ENCODE peak calls at places on chromosomes 5 and 9, in ten cellular contexts. X is hepatocyte, G is BJ, A is left ventricle myocardium inferior, Q is PC-3, B is Caco-2, E is K562, J is SK-N-SH, U is body of pancreas, S is uterus. Y is an unnamed sample.

GRCh38 chr5:73640861-73641320 is 14.9 kb downstream of the ARHGEF28 start:
- DNase-seq in X (no peak), A (no peak), Q (no peak), J (no peak), E (no peak), B (no peak), U (no peak), S (no peak), G (no peak), Y (no peak)

GRCh38 chr5:43061352-43061751 is 21.2 kb upstream of the ANXA2R start:
- DNase-seq in X (no peak), G (no peak), J (no peak), Q (peak; percentile 42), E (no peak), S (no peak), B (no peak), U (no peak), A (no peak), Y (no peak)

GRCh38 chr5:160155017-160155725 is 35.9 kb upstream of the PWWP2A start:
- DNase-seq in B (peak; percentile 46), Q (peak; percentile 59), U (no peak), S (no peak), E (no peak), J (no peak), G (no peak), X (peak; percentile 36), A (no peak), Y (no peak)

GRCh38 chr5:1221721-1222120 is 3.5 kb upstream of the SLC6A18 start:
- DNase-seq in Q (no peak), U (no peak), J (no peak), B (no peak), A (no peak), G (no peak), E (no peak), X (no peak), S (no peak), Y (no peak)

GRCh38 chr9:133979921-133980863 is 11.9 kb downstream of the VAV2 start:
- DNase-seq in U (peak; percentile 83), J (peak; percentile 67), G (no peak), Q (no peak), B (no peak), S (no peak), A (peak; percentile 14), E (no peak), X (no peak), Y (no peak)

GRCh38 chr9:37944266-37944650 is 40.3 kb upstream of the SLC25A51 start:
- DNase-seq in A (no peak), E (no peak), U (no peak), X (no peak), S (no peak), Q (no peak), G (no peak), J (no peak), B (no peak), Y (no peak)

GRCh38 chr5:166722939-166723338 is 1568.5 kb upstream of the WWC1 start:
- DNase-seq in B (no peak), A (no peak), G (no peak), X (peak; percentile 10), S (no peak), E (no peak), J (no peak), U (no peak), Q (peak; percentile 32), Y (no peak)

GRCh38 chr5:67901816-67902496 is 313.6 kb upstream of the PIK3R1 start:
- DNase-seq in A (no peak), J (no peak), E (no peak), S (no peak), X (no peak), B (no peak), G (no peak), Q (no peak), U (no peak), Y (no peak)

GRCh38 chr9:95197692-95198271 is 119.7 kb downstream of the FANCC start:
- DNase-seq in B (no peak), A (no peak), E (no peak), S (no peak), X (no peak), Q (no peak), J (no peak), G (no peak), U (peak; percentile 75), Y (no peak)

GRCh38 chr9:108639736-108640135 is 216.1 kb downstream of the ACTL7B start:
- DNase-seq in A (no peak), B (no peak), J (no peak), X (no peak), G (no peak), E (no peak), S (no peak), Q (no peak), U (no peak), Y (no peak)

GRCh38 chr5:138963763-138964371 is 88.7 kb upstream of the LRRTM2 start:
- DNase-seq in U (no peak), J (no peak), B (peak; percentile 43), E (no peak), A (no peak), S (no peak), X (no peak), Q (no peak), G (no peak), Y (peak; percentile 65)

GRCh38 chr9:106127771-106128170 is 433.4 kb downstream of the TMEM38B start:
- DNase-seq in G (no peak), A (no peak), Q (peak; percentile 4), U (no peak), S (no peak), X (no peak), J (no peak), E (no peak), B (no peak), Y (no peak)

GRCh38 chr5:107555425-107556090 is 115.2 kb downstream of the EFNA5 start:
- DNase-seq in Q (peak; percentile 61), S (no peak), X (no peak), J (no peak), G (no peak), A (no peak), E (no peak), B (no peak), U (no peak), Y (no peak)

GRCh38 chr5:21817668-21818419 is 1035.3 kb downstream of the CDH12 start:
- DNase-seq in S (no peak), U (no peak), J (no peak), B (no peak), X (no peak), E (no peak), A (no peak), G (no peak), Q (peak; percentile 63), Y (no peak)
- H3K4me3 ChIP-seq in S (no peak overlapping the region), U (no peak overlapping the region), J (no peak overlapping the region), B (no peak overlapping the region), X (no peak overlapping the region), E (no peak overlapping the region), A (peak overlapping the region; percentile 43), G (no peak overlapping the region), Q (no peak overlapping the region), Y (no peak overlapping the region)

GRCh38 chr9:91195372-91196012 is 166.2 kb downstream of the AUH start:
- DNase-seq in J (no peak), X (no peak), U (no peak), E (no peak), A (no peak), G (no peak), S (no peak), Q (no peak), B (no peak), Y (no peak)

GRCh38 chr9:91191443-91192378 is 170.0 kb downstream of the AUH start:
- DNase-seq in Q (no peak), X (no peak), E (no peak), U (no peak), G (no peak), A (no peak), B (no peak), S (no peak), J (no peak), Y (no peak)

GRCh38 chr9:91192379-91192775 is 169.3 kb downstream of the AUH start:
- DNase-seq in B (no peak), S (no peak), Q (no peak), X (no peak), U (peak; percentile 49), J (no peak), G (no peak), E (no peak), A (no peak), Y (no peak)

GRCh38 chr9:91193658-91194391 is 167.9 kb downstream of the AUH start:
- DNase-seq in E (peak; percentile 80), A (peak; percentile 87), S (peak; percentile 87), B (peak; percentile 91), G (peak; percentile 66), X (peak; percentile 93), Q (peak; percentile 71), U (peak; percentile 93), J (peak; percentile 79), Y (peak; percentile 18)

GRCh38 chr9:91192785-91193657 is 168.7 kb downstream of the AUH start:
- DNase-seq in J (peak; percentile 75), Q (peak; percentile 94), B (peak; percentile 83), S (peak; percentile 94), U (peak; percentile 91), G (peak; percentile 96), X (peak; percentile 94), A (peak; percentile 76), E (peak; percentile 79), Y (peak; percentile 56)
- H3K4me3 ChIP-seq in J (peak overlapping the region; percentile 46), Q (peak overlapping the region; percentile 67), B (peak overlapping the region; percentile 41), S (peak overlapping the region; percentile 43), U (no peak overlapping the region), G (peak overlapping the region; percentile 23), X (peak overlapping the region; percentile 11), A (peak overlapping the region; percentile 67), E (peak overlapping the region; percentile 31), Y (peak overlapping the region; percentile 15)

GRCh38 chr5:146205499-146206202 is 2.2 kb downstream of the RBM27 start:
- DNase-seq in B (no peak), G (no peak), J (no peak), A (no peak), U (no peak), Q (no peak), E (no peak), X (no peak), S (no peak), Y (no peak)
- H3K4me3 ChIP-seq in B (no peak overlapping the region), G (no peak overlapping the region), J (peak overlapping the region; percentile 87), A (peak overlapping the region; percentile 90), U (no peak overlapping the region), Q (peak overlapping the region; percentile 76), E (peak overlapping the region; percentile 62), X (no peak overlapping the region), S (no peak overlapping the region), Y (peak overlapping the region; percentile 88)

GRCh38 chr5:128537306-128537998 is 593 bp downstream of the FBN2 start:
- DNase-seq in U (no peak), J (peak; percentile 14), E (no peak), B (no peak), G (no peak), A (peak; percentile 23), X (peak; percentile 63), Q (peak; percentile 27), S (peak; percentile 17), Y (peak; percentile 34)

GRCh38 chr5:128537999-128538248 is at the start of gene FBN2:
- DNase-seq in E (no peak), X (no peak), B (no peak), U (no peak), J (peak; percentile 17), A (no peak), Q (no peak), G (no peak), S (no peak), Y (no peak)

GRCh38 chr5:128536861-128537305 is 1.2 kb downstream of the FBN2 start:
- DNase-seq in A (no peak), X (peak; percentile 65), U (no peak), G (no peak), J (peak; percentile 6), B (no peak), S (no peak), Q (no peak), E (no peak), Y (peak; percentile 64)

GRCh38 chr5:128538249-128539037 is 398 bp upstream of the FBN2 start:
- DNase-seq in X (peak; percentile 93), B (no peak), J (peak; percentile 16), G (peak; percentile 50), E (no peak), U (no peak), S (peak; percentile 62), A (peak; percentile 80), Q (peak; percentile 77), Y (peak; percentile 86)

GRCh38 chr5:128539038-128539429 is 989 bp upstream of the FBN2 start:
- DNase-seq in Q (no peak), B (no peak), S (no peak), A (peak; percentile 18), E (no peak), G (no peak), X (peak; percentile 48), U (no peak), J (no peak), Y (no peak)
- H3K4me3 ChIP-seq in Q (peak overlapping the region; percentile 92), B (no peak overlapping the region), S (peak overlapping the region; percentile 45), A (peak overlapping the region; percentile 76), E (no peak overlapping the region), G (peak overlapping the region; percentile 79), X (peak overlapping the region; percentile 91), U (no peak overlapping the region), J (no peak overlapping the region), Y (peak overlapping the region; percentile 72)

Y was measured in HAP-1.